ENCODE peak calls at places on chromosome 12, in ten cellular contexts. J, G, V, S, E, D, O, Y, U and L are unnamed samples.

GRCh38 chr12:89192419-89192818 is 159.9 kb downstream of the DUSP6 start:
- DNase-seq in J (peak; percentile 79), G (no peak), V (no peak), S (no peak), E (no peak), D (no peak), O (no peak), Y (no peak), U (no peak), L (no peak)

GRCh38 chr12:126742326-126742725 is 1524.6 kb upstream of the TMEM132C start:
- DNase-seq in J (no peak), G (no peak), V (no peak), S (no peak), E (no peak), D (no peak), O (no peak), Y (no peak), U (no peak), L (no peak)

GRCh38 chr12:65853489-65854157 is 29.3 kb downstream of the HMGA2 start:
- DNase-seq in J (peak; percentile 79), G (no peak), V (no peak), S (no peak), E (no peak), D (no peak), O (peak; percentile 90), Y (no peak), U (no peak), L (no peak)

GRCh38 chr12:128791395-128792322 is 32.1 kb downstream of the SLC15A4 start:
- DNase-seq in J (peak; percentile 13), G (no peak), V (no peak), S (no peak), E (no peak), D (peak; percentile 9), O (no peak), Y (no peak), U (no peak), L (no peak)

GRCh38 chr12:68835333-68835908 is 27.4 kb downstream of the MDM2 start:
- DNase-seq in J (no peak), G (no peak), V (no peak), S (peak; percentile 15), E (no peak), D (no peak), O (no peak), Y (no peak), U (no peak), L (peak; percentile 61)

GRCh38 chr12:29157486-29157946 is 8.4 kb downstream of the FAR2 start:
- DNase-seq in J (peak; percentile 33), G (no peak), V (no peak), S (no peak), E (no peak), D (peak; percentile 8), O (peak; percentile 88), Y (no peak), U (no peak), L (no peak)

GRCh38 chr12:60172266-60172665 is 576.4 kb downstream of the SLC16A7 start:
- DNase-seq in J (peak; percentile 43), G (no peak), V (no peak), S (no peak), E (no peak), D (no peak), O (peak; percentile 78), Y (no peak), U (no peak), L (no peak)

GRCh38 chr12:120658286-120659150 is 18.1 kb downstream of the CABP1 start:
- DNase-seq in J (no peak), G (no peak), V (no peak), S (no peak), E (no peak), D (no peak), O (no peak), Y (no peak), U (no peak), L (no peak)

GRCh38 chr12:124233041-124233836 is 61.7 kb upstream of the RFLNA start:
- DNase-seq in J (peak; percentile 84), G (no peak), V (no peak), S (no peak), E (no peak), D (peak; percentile 88), O (peak; percentile 98), Y (no peak), U (no peak), L (no peak)

GRCh38 chr12:98618952-98619351 is 25.5 kb downstream of the SLC25A3 start:
- DNase-seq in J (peak; percentile 25), G (no peak), V (no peak), S (no peak), E (no peak), D (no peak), O (no peak), Y (no peak), U (no peak), L (no peak)

GRCh38 chr12:18589316-18589715 is 148.5 kb downstream of the PLCZ1 start:
- DNase-seq in J (no peak), G (no peak), V (no peak), S (no peak), E (no peak), D (no peak), O (no peak), Y (no peak), U (no peak), L (no peak)
- TF ChIP-seq CTCF in J (peak; percentile 29), G (no peak), V (no peak), S (peak; percentile 14), E (no peak), D (peak; percentile 32), O (no peak), Y (no peak), U (no peak), L (no peak)

DNA sequence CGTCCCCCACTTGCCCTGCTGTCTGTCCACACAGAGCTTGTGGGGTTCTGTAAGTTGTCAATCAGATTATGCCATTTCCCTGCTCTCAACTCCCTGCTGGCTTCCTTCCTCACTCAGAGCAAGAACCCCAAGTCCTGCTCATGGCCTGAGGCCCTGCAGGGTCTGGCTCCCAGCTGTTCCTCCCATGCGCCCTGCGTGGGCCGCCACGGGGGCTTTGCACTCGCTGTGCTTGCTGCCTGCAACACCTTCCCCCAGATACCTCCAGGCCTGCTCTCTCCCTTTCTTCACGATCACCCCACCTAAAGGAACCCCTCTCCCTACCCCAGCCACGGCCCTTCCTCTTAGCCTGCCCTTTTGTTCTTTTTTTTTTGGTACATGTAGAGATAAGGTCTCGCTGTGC is 234.6 kb downstream of the AACS start:
- DNase-seq in J (no peak), G (no peak), V (no peak), S (no peak), E (no peak), D (no peak), O (no peak), Y (no peak), U (no peak), L (no peak)
- H3K9me3 ChIP-seq in J (peaks cover 38% of the 10 kb centered on the region), G (no peaks in the 10 kb centered on the region), V (no peaks in the 10 kb centered on the region), S (no peaks in the 10 kb centered on the region), E (peaks cover 2% of the 10 kb centered on the region), D (peaks cover 7% of the 10 kb centered on the region), O (no peaks in the 10 kb centered on the region), Y (no peaks in the 10 kb centered on the region), U (no peaks in the 10 kb centered on the region), L (peaks cover 3% of the 10 kb centered on the region)

GRCh38 chr12:87253157-87253556 is 776.0 kb downstream of the C12orf50 start:
- DNase-seq in J (no peak), G (peak; percentile 22), V (no peak), S (no peak), E (no peak), D (peak; percentile 31), O (peak; percentile 6), Y (no peak), U (no peak), L (no peak)
- H3K4me3 ChIP-seq in J (no peak overlapping the region), G (no peak overlapping the region), V (no peak overlapping the region), S (no peak overlapping the region), E (no peak overlapping the region), D (no peak overlapping the region), O (no peak overlapping the region), Y (no peak overlapping the region), U (no peak overlapping the region), L (no peak overlapping the region)

GRCh38 chr12:111482464-111482863 is 76.7 kb downstream of the SH2B3 start:
- DNase-seq in J (no peak), G (no peak), V (no peak), S (no peak), E (no peak), D (no peak), O (no peak), Y (no peak), U (no peak), L (no peak)
- TF ChIP-seq CTCF in J (peak; percentile 31), G (no peak), V (no peak), S (no peak), E (no peak), D (peak; percentile 32), O (no peak), Y (peak; percentile 21), U (no peak), L (no peak)

DNA sequence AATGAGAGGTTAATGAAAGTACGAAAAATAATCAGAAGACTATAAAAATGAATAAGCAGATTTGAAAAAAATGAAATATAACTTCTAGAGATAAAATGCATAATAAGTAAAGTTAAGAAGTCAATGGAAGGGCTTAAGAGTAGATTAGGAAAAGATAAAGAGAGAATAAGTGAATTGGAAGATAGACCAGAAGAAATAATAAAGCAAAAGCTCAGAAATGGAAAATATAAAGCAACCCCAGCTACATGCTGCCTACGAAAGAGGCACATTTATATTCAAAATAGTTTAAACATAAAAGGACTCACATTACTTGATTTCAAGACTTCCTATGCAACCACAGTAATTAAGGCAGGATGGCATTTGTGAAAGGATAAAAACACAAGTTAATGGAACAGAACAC is 19.9 kb downstream of the ZNF605 start:
- DNase-seq in J (no peak), G (no peak), V (no peak), S (no peak), E (no peak), D (no peak), O (no peak), Y (no peak), U (no peak), L (no peak)
- H3K9me3 ChIP-seq in J (peaks cover 57% of the 10 kb centered on the region), G (no peaks in the 10 kb centered on the region), V (peaks cover 60% of the 10 kb centered on the region), S (peaks cover 19% of the 10 kb centered on the region), E (peaks cover 34% of the 10 kb centered on the region), D (peaks cover 41% of the 10 kb centered on the region), O (no peaks in the 10 kb centered on the region), Y (peaks cover 70% of the 10 kb centered on the region), U (peaks cover 1% of the 10 kb centered on the region), L (peaks cover 30% of the 10 kb centered on the region)

GRCh38 chr12:94731733-94732360 is 81.5 kb upstream of the TMCC3 start:
- DNase-seq in J (no peak), G (no peak), V (no peak), S (peak; percentile 82), E (no peak), D (no peak), O (no peak), Y (no peak), U (no peak), L (peak; percentile 77)
- H3K4me3 ChIP-seq in J (no peak overlapping the region), G (no peak overlapping the region), V (no peak overlapping the region), S (peak overlapping the region; percentile 3), E (no peak overlapping the region), D (no peak overlapping the region), O (no peak overlapping the region), Y (no peak overlapping the region), U (no peak overlapping the region), L (no peak overlapping the region)